ENCODE peak calls at places on chromosomes 12 and 14, in four cellular contexts. One of them, this sample, is unnamed.

GRCh38 chr14:103391048-103391447 is 5.8 kb downstream of the MARK3 start:
- DNase-seq in hepatocyte: peak
- DNase-seq in stomach: no peak
- DNase-seq in non-pigmented ciliary epithelial cell: no peak
- DNase-seq in this sample: peak

GRCh38 chr14:23512156-23512555 is 39.4 kb downstream of the ZFHX2 start:
- DNase-seq in hepatocyte: no peak
- DNase-seq in stomach: no peak
- DNase-seq in non-pigmented ciliary epithelial cell: no peak
- DNase-seq in this sample: no peak

GRCh38 chr12:66514581-66514980 is 164.3 kb downstream of the GRIP1 start:
- DNase-seq in stomach: no peak
- DNase-seq in hepatocyte: no peak
- DNase-seq in non-pigmented ciliary epithelial cell: peak
- DNase-seq in this sample: no peak

GRCh38 chr12:63802012-63802608 is 22.4 kb downstream of the RXYLT1 start:
- DNase-seq in non-pigmented ciliary epithelial cell: no peak
- DNase-seq in stomach: no peak
- DNase-seq in hepatocyte: peak
- DNase-seq in this sample: no peak

GRCh38 chr12:113075137-113075683 is 18.7 kb downstream of the DTX1 start:
- DNase-seq in non-pigmented ciliary epithelial cell: no peak
- DNase-seq in stomach: no peak
- DNase-seq in hepatocyte: no peak
- DNase-seq in this sample: no peak

GRCh38 chr14:59055439-59056045 is 132.9 kb upstream of the DAAM1 start:
- DNase-seq in hepatocyte: peak
- DNase-seq in non-pigmented ciliary epithelial cell: peak
- DNase-seq in stomach: peak
- DNase-seq in this sample: no peak

GRCh38 chr12:75177997-75178396 is 31.6 kb downstream of the KCNC2 start:
- DNase-seq in non-pigmented ciliary epithelial cell: peak
- DNase-seq in hepatocyte: peak
- DNase-seq in stomach: no peak
- DNase-seq in this sample: no peak

GRCh38 chr14:71163842-71164500 is 256.7 kb downstream of the PCNX1 start:
- DNase-seq in hepatocyte: no peak
- DNase-seq in non-pigmented ciliary epithelial cell: no peak
- DNase-seq in stomach: no peak
- DNase-seq in this sample: no peak

GRCh38 chr12:26317942-26318565 is 122.7 kb downstream of the SSPN start:
- DNase-seq in non-pigmented ciliary epithelial cell: peak
- DNase-seq in hepatocyte: no peak
- DNase-seq in stomach: no peak
- DNase-seq in this sample: no peak

GRCh38 chr14:67994561-67994960 is 175.0 kb downstream of the RAD51B start:
- DNase-seq in non-pigmented ciliary epithelial cell: no peak
- DNase-seq in hepatocyte: no peak
- DNase-seq in stomach: no peak
- DNase-seq in this sample: no peak

GRCh38 chr14:25537846-25538455 is 488.0 kb upstream of the STXBP6 start:
- DNase-seq in hepatocyte: peak
- DNase-seq in non-pigmented ciliary epithelial cell: no peak
- DNase-seq in stomach: peak
- DNase-seq in this sample: peak

GRCh38 chr14:61620130-61620946 is 75.0 kb upstream of the HIF1A start:
- DNase-seq in non-pigmented ciliary epithelial cell: no peak
- DNase-seq in hepatocyte: peak
- DNase-seq in stomach: no peak
- DNase-seq in this sample: no peak

GRCh38 chr14:62117718-62118164 is 355.5 kb downstream of the SNAPC1 start:
- DNase-seq in hepatocyte: no peak
- DNase-seq in non-pigmented ciliary epithelial cell: no peak
- DNase-seq in stomach: no peak
- DNase-seq in this sample: no peak

GRCh38 chr12:124497039-124497438 is 70.4 kb downstream of the NCOR2 start:
- DNase-seq in hepatocyte: no peak
- DNase-seq in stomach: no peak
- DNase-seq in non-pigmented ciliary epithelial cell: no peak
- DNase-seq in this sample: no peak

GRCh38 chr14:77790566-77791224 is 9.2 kb upstream of the ADCK1 start:
- DNase-seq in stomach: no peak
- DNase-seq in non-pigmented ciliary epithelial cell: no peak
- DNase-seq in hepatocyte: no peak
- DNase-seq in this sample: no peak

GRCh38 chr12:13945641-13946040 is 35.8 kb downstream of the GRIN2B start:
- DNase-seq in stomach: no peak
- DNase-seq in hepatocyte: no peak
- DNase-seq in non-pigmented ciliary epithelial cell: no peak
- DNase-seq in this sample: no peak

GRCh38 chr12:54588110-54588831 is at the start of gene PPP1R1A:
- DNase-seq in stomach: peak
- DNase-seq in non-pigmented ciliary epithelial cell: no peak
- DNase-seq in hepatocyte: peak
- DNase-seq in this sample: peak

GRCh38 chr12:57240926-57241555 is 9.9 kb downstream of the STAC3 start:
- DNase-seq in stomach: no peak
- DNase-seq in non-pigmented ciliary epithelial cell: no peak
- DNase-seq in hepatocyte: no peak
- DNase-seq in this sample: peak

This sample was measured in islet precursor cell.